ENCODE peak calls at places on chromosomes 13 and 19, in ten cellular contexts. C, S, E, Y, P, O, V, M, Q and B are unnamed samples.
A peak's percentile ranks its signal among the peaks of the same experiment; 100 is the strongest.

GRCh38 chr13:114299604-114300305 is 14.5 kb upstream of the CHAMP1 start:
- DNase-seq in M (no peak), V (no peak), Y (no peak), E (no peak), S (no peak), C (no peak), Q (no peak), P (no peak), O (no peak), B (no peak)

GRCh38 chr19:459724-460511 is 915 bp downstream of the SHC2 start:
- DNase-seq in O (no peak), V (peak; percentile 33), Q (peak; percentile 35), M (peak; percentile 15), Y (no peak), C (no peak), S (peak; percentile 65), P (peak; percentile 10), E (peak; percentile 76), B (no peak)

GRCh38 chr19:40419066-40419612 is 6.0 kb upstream of the PRX start:
- DNase-seq in S (no peak), P (no peak), M (no peak), Y (no peak), V (no peak), E (no peak), C (no peak), O (no peak), Q (no peak), B (no peak)

GRCh38 chr13:75181906-75182305 is 300.1 kb downstream of the TBC1D4 start:
- DNase-seq in O (no peak), M (peak; percentile 82), V (no peak), E (no peak), S (no peak), Y (no peak), C (no peak), Q (no peak), P (no peak), B (no peak)

GRCh38 chr13:42894765-42895181 is 97.3 kb downstream of the EPSTI1 start:
- DNase-seq in Y (no peak), C (no peak), S (no peak), M (peak; percentile 95), V (no peak), Q (no peak), E (no peak), P (no peak), O (peak; percentile 45), B (no peak)

GRCh38 chr13:97267418-97268059 is 45.4 kb downstream of the MBNL2 start:
- DNase-seq in Q (no peak), S (no peak), M (no peak), Y (no peak), P (no peak), V (no peak), C (no peak), E (no peak), O (no peak), B (no peak)

GRCh38 chr19:44756089-44756562 is 7.6 kb downstream of the BCL3 start:
- DNase-seq in V (no peak), S (no peak), Q (no peak), E (no peak), O (no peak), P (no peak), C (no peak), M (no peak), Y (no peak), B (no peak)

GRCh38 chr13:70893832-70894231 is 785.6 kb upstream of the KLHL1 start:
- DNase-seq in E (no peak), V (no peak), P (no peak), M (no peak), Q (no peak), C (no peak), S (no peak), O (no peak), Y (no peak), B (no peak)

GRCh38 chr13:73913043-73913740 is 221.0 kb downstream of the KLF12 start:
- DNase-seq in O (no peak), M (peak; percentile 77), V (no peak), C (no peak), P (no peak), Y (no peak), S (no peak), E (no peak), Q (no peak), B (no peak)

GRCh38 chr13:66835040-66835628 is 395.0 kb downstream of the PCDH9 start:
- DNase-seq in Y (no peak), E (peak; percentile 84), P (no peak), Q (no peak), S (peak; percentile 79), V (no peak), C (no peak), O (no peak), M (peak; percentile 60), B (no peak)

GRCh38 chr19:19034204-19034624 is 811 bp downstream of the ARMC6 start:
- DNase-seq in O (peak; percentile 46), M (peak; percentile 71), Y (peak; percentile 23), E (no peak), C (no peak), V (peak; percentile 31), P (peak; percentile 77), Q (peak; percentile 77), S (no peak), B (peak; percentile 14)

GRCh38 chr19:14003279-14004051 is 2.7 kb downstream of the RFX1 start:
- DNase-seq in C (no peak), E (peak; percentile 16), V (no peak), O (no peak), Q (no peak), Y (no peak), M (no peak), P (no peak), S (no peak), B (no peak)

GRCh38 chr19:46739290-46739771 is 6.5 kb upstream of the FKRP start:
- DNase-seq in Y (no peak), Q (no peak), S (peak; percentile 38), E (peak; percentile 90), V (no peak), O (no peak), M (no peak), P (no peak), C (no peak), B (no peak)

GRCh38 chr13:26061947-26062346 is 10.1 kb upstream of the SHISA2 start:
- DNase-seq in S (no peak), Q (no peak), M (peak; percentile 75), E (no peak), P (no peak), V (no peak), Y (no peak), O (no peak), C (no peak), B (no peak)

GRCh38 chr13:99373436-99373835 is 66.2 kb upstream of the GPR183 start:
- DNase-seq in Q (no peak), V (no peak), S (no peak), E (no peak), Y (no peak), M (no peak), O (no peak), P (no peak), C (no peak), B (no peak)

GRCh38 chr19:28155265-28155664 is 1057.7 kb downstream of the UQCRFS1 start:
- DNase-seq in S (no peak), M (no peak), P (no peak), E (no peak), O (no peak), Q (no peak), Y (no peak), V (no peak), C (no peak), B (no peak)

GRCh38 chr19:49570138-49570856 is 10.1 kb downstream of the NOSIP start:
- DNase-seq in O (peak; percentile 77), M (peak; percentile 92), V (peak; percentile 52), S (peak; percentile 31), P (peak; percentile 69), E (no peak), Q (peak; percentile 59), C (no peak), Y (no peak), B (no peak)

GRCh38 chr19:32863301-32863700 is 6.3 kb downstream of the SLC7A9 start:
- DNase-seq in P (no peak), O (no peak), V (no peak), S (no peak), C (no peak), Y (no peak), E (no peak), Q (no peak), M (no peak), B (no peak)

GRCh38 chr19:29491491-29491890 is 34.3 kb upstream of the VSTM2B start:
- DNase-seq in P (no peak), Y (no peak), C (no peak), Q (no peak), S (no peak), O (no peak), E (no peak), M (no peak), V (peak; percentile 2), B (no peak)

GRCh38 chr13:19764237-19764636 is 18.5 kb downstream of the PSPC1 start:
- DNase-seq in O (no peak), V (no peak), E (no peak), Y (no peak), P (no peak), S (no peak), M (no peak), Q (no peak), C (no peak), B (no peak)

GRCh38 chr13:52450012-52450792 is at the start of gene VPS36:
- DNase-seq in Y (peak; percentile 92), C (peak; percentile 78), Q (peak; percentile 97), E (peak; percentile 97), V (peak; percentile 98), M (peak; percentile 94), O (peak; percentile 66), S (peak; percentile 98), P (peak; percentile 95), B (peak; percentile 84)

GRCh38 chr19:48123907-48124675 is 13.5 kb upstream of the PLA2G4C start:
- DNase-seq in P (peak; percentile 44), Q (peak; percentile 69), V (no peak), O (peak; percentile 72), M (peak; percentile 90), E (no peak), Y (no peak), C (no peak), S (no peak), B (no peak)

GRCh38 chr13:94389544-94390351 is 89.7 kb downstream of the DCT start:
- DNase-seq in E (no peak), Y (no peak), S (no peak), P (no peak), M (no peak), V (no peak), C (no peak), O (no peak), Q (no peak), B (no peak)

GRCh38 chr13:38707433-38707832 is 20.6 kb downstream of the FREM2 start:
- DNase-seq in Q (no peak), S (no peak), P (no peak), M (no peak), Y (no peak), E (no peak), O (no peak), C (no peak), V (no peak), B (no peak)

GRCh38 chr19:1373534-1374249 is 10.0 kb upstream of the NDUFS7 start:
- DNase-seq in O (no peak), Q (no peak), S (peak; percentile 54), Y (no peak), M (peak; percentile 52), E (peak; percentile 81), C (no peak), V (no peak), P (no peak), B (no peak)

GRCh38 chr19:35755550-35756371 is 1.1 kb downstream of the HSPB6 start:
- DNase-seq in C (no peak), M (peak; percentile 77), P (peak; percentile 68), Q (peak; percentile 55), O (no peak), S (no peak), Y (no peak), V (no peak), E (peak; percentile 90), B (peak; percentile 32)

GRCh38 chr19:4575267-4575793 is 15.8 kb upstream of the SEMA6B start:
- DNase-seq in S (no peak), O (peak; percentile 77), Y (no peak), C (no peak), M (peak; percentile 99), E (peak; percentile 68), V (no peak), Q (peak; percentile 55), P (no peak), B (peak; percentile 61)

GRCh38 chr19:46955114-46955812 is 64.4 kb upstream of the NPAS1 start:
- DNase-seq in S (no peak), V (no peak), Q (no peak), Y (no peak), E (no peak), M (peak; percentile 59), O (no peak), C (no peak), P (peak; percentile 45), B (no peak)